ENCODE peak calls at places on chromosomes 7 and 10, in six cellular contexts. Q is OCI-LY7, O is keratinocyte, G is AG04450, M is spleen, U is ovary. R is an unnamed sample.

GRCh38 chr10:117175901-117176534 is 21.3 kb upstream of the KCNK18 start:
- DNase-seq in Q (peak), O (peak), G (peak), M (peak), U (peak), R (peak)

GRCh38 chr10:79065091-79065551 is 3.6 kb upstream of the ZMIZ1 start:
- DNase-seq in Q (no peak), O (no peak), G (no peak), M (peak), U (no peak), R (no peak)

GRCh38 chr7:117819558-117819957 is 53.7 kb downstream of the CTTNBP2 start:
- DNase-seq in Q (no peak), O (no peak), G (no peak), M (no peak), U (no peak), R (no peak)

GRCh38 chr7:105782391-105783063 is 93.9 kb downstream of the ATXN7L1 start:
- DNase-seq in Q (no peak), O (no peak), G (peak), M (peak), U (no peak), R (peak)

GRCh38 chr7:99120503-99120902 is 23.4 kb downstream of the SMURF1 start:
- DNase-seq in Q (no peak), O (no peak), G (no peak), M (no peak), U (no peak), R (no peak)

GRCh38 chr10:112716924-112717348 is 233.1 kb upstream of the TCF7L2 start:
- DNase-seq in Q (no peak), O (no peak), G (no peak), M (no peak), U (no peak), R (peak)

GRCh38 chr7:55476071-55476803 is 96.1 kb downstream of the VOPP1 start:
- DNase-seq in Q (no peak), O (no peak), G (peak), M (peak), U (no peak), R (peak)

GRCh38 chr10:121595806-121596667 is 2.2 kb downstream of the FGFR2 start:
- DNase-seq in Q (no peak), O (no peak), G (no peak), M (no peak), U (peak), R (no peak)

GRCh38 chr10:109174526-109174925 is 748.8 kb downstream of the XPNPEP1 start:
- DNase-seq in Q (no peak), O (no peak), G (no peak), M (no peak), U (no peak), R (no peak)

GRCh38 chr10:23081156-23081833 is 14.1 kb upstream of the MSRB2 start:
- DNase-seq in Q (no peak), O (no peak), G (no peak), M (no peak), U (no peak), R (no peak)

DNA sequence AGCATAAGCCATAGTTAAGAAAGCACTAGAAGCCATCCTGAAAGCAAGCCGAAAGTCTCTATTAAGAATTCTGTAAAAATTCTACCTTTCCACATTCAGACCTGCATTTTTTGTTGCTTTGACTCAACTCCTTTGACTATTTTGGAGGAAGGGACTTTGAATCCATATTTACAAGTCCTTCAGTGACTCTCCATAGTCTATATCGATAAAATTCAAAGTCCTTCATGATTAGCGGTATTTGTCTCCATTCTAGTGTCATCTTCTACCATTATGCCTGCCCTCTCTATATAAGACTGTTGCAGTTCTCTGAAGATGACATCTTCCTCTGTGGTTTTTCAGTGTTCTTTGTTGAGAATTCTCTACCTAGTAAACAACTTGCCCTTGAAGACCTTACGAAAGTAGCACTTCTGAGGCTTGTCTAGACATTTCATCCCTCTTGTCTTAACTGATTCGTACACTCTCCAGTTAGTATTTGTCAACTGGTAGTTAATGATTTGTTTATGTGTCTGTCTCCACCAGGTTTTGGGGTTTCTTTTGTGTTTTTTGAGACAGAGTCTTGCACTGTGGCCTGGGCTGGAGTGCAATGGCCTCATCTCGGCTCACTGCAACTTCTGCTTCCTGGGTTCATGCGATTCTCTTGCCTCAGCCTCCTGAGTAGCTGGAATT is 1.7 kb downstream of the CCSER2 start:
- DNase-seq in Q (no peak), O (no peak), G (no peak), M (no peak), U (no peak), R (no peak)
- H3K4me3 ChIP-seq in Q (peak), O (peak), G (peak), M (peak), U (no peak), R (peak)

DNA sequence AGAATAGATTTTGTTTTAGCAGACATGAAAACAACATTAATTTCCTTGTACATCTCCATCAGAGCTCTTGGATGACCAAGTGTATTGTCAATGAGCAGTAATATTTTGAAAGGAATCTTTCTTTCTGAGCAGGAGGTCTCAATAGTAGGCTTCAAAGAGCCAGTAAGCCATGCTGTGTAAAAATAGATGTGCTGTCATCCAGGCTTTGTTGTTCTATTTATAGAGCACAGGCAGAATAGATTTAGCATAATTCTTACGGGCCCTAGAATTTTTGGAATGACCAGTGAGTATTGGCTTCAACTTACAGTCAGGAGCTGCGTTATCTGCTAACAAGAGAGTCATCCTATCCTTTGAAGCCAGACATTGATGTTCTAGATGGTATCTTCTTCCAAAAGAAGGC is 19.0 kb downstream of the MINPP1 start:
- DNase-seq in Q (no peak), O (no peak), G (no peak), M (no peak), U (no peak), R (peak)
- H3K27ac ChIP-seq in Q (no peak), O (no peak), G (no peak), M (no peak), U (no peak), R (no peak)

GRCh38 chr7:101814996-101815825 is 2.2 kb upstream of the CUX1 start:
- DNase-seq in Q (peak), O (no peak), G (no peak), M (peak), U (peak), R (no peak)
- TF ChIP-seq CTCF in Q (peak), O (no peak), G (no peak), M (peak), U (peak), R (peak)

GRCh38 chr10:93844979-93845626 is 48.7 kb upstream of the SLC35G1 start:
- DNase-seq in Q (no peak), O (no peak), G (no peak), M (no peak), U (no peak), R (no peak)
- H3K4me3 ChIP-seq in Q (no peak), O (no peak), G (no peak), M (no peak), U (no peak), R (no peak)